ENCODE peak calls at places on chromosomes 5 and 9, in four cellular contexts. One of them, this sample, is unnamed.

GRCh38 chr9:94919376-94920098 is 193.0 kb downstream of the AOPEP start:
- DNase-seq in A549: peak
- DNase-seq in Peyer's patch: no peak
- DNase-seq in sigmoid colon: peak
- DNase-seq in this sample: peak

GRCh38 chr5:132802044-132802684 is 10.9 kb upstream of the SOWAHA start:
- DNase-seq in A549: no peak
- DNase-seq in Peyer's patch: no peak
- DNase-seq in sigmoid colon: no peak
- DNase-seq in this sample: no peak

GRCh38 chr9:78775211-78775610 is 478.3 kb downstream of the PSAT1 start:
- DNase-seq in sigmoid colon: no peak
- DNase-seq in Peyer's patch: no peak
- DNase-seq in A549: no peak
- DNase-seq in this sample: no peak

GRCh38 chr5:1930880-1931589 is 48.3 kb upstream of the IRX4 start:
- DNase-seq in A549: no peak
- DNase-seq in Peyer's patch: no peak
- DNase-seq in sigmoid colon: peak
- DNase-seq in this sample: peak

GRCh38 chr5:163770625-163771024 is 265.2 kb downstream of the MAT2B start:
- DNase-seq in A549: no peak
- DNase-seq in Peyer's patch: no peak
- DNase-seq in sigmoid colon: no peak
- DNase-seq in this sample: no peak

GRCh38 chr9:105259731-105260612 is 15.5 kb downstream of the SLC44A1 start:
- DNase-seq in Peyer's patch: no peak
- DNase-seq in A549: no peak
- DNase-seq in sigmoid colon: no peak
- DNase-seq in this sample: no peak

GRCh38 chr9:16673171-16673570 is 197.3 kb downstream of the BNC2 start:
- DNase-seq in sigmoid colon: no peak
- DNase-seq in Peyer's patch: no peak
- DNase-seq in A549: no peak
- DNase-seq in this sample: no peak

GRCh38 chr5:149561848-149562247 is 10.6 kb upstream of the CSNK1A1 start:
- DNase-seq in A549: peak
- DNase-seq in Peyer's patch: no peak
- DNase-seq in sigmoid colon: no peak
- DNase-seq in this sample: peak

GRCh38 chr5:32330126-32330971 is 17.6 kb upstream of the MTMR12 start:
- DNase-seq in A549: no peak
- DNase-seq in Peyer's patch: no peak
- DNase-seq in sigmoid colon: no peak
- DNase-seq in this sample: no peak

GRCh38 chr9:91758491-91758981 is 191.5 kb downstream of the ROR2 start:
- DNase-seq in A549: peak
- DNase-seq in sigmoid colon: peak
- DNase-seq in Peyer's patch: no peak
- DNase-seq in this sample: peak

GRCh38 chr9:33189331-33189731 is 22.2 kb upstream of the B4GALT1 start:
- DNase-seq in A549: no peak
- DNase-seq in sigmoid colon: no peak
- DNase-seq in Peyer's patch: no peak
- DNase-seq in this sample: no peak

GRCh38 chr5:53191766-53192165 is 82.2 kb upstream of the MOCS2 start:
- DNase-seq in sigmoid colon: no peak
- DNase-seq in Peyer's patch: no peak
- DNase-seq in A549: no peak
- DNase-seq in this sample: no peak

GRCh38 chr9:138033950-138034349 is 156.4 kb downstream of the CACNA1B start:
- DNase-seq in Peyer's patch: no peak
- DNase-seq in sigmoid colon: no peak
- DNase-seq in A549: no peak
- DNase-seq in this sample: no peak

GRCh38 chr9:122392284-122392683 is 21.5 kb downstream of the PTGS1 start:
- DNase-seq in A549: no peak
- DNase-seq in sigmoid colon: no peak
- DNase-seq in Peyer's patch: no peak
- DNase-seq in this sample: no peak

GRCh38 chr5:95973793-95974325 is 12.2 kb upstream of the ELL2 start:
- DNase-seq in A549: no peak
- DNase-seq in Peyer's patch: no peak
- DNase-seq in sigmoid colon: no peak
- DNase-seq in this sample: no peak

GRCh38 chr9:136010615-136011341 is 49.6 kb upstream of the UBAC1 start:
- DNase-seq in A549: no peak
- DNase-seq in Peyer's patch: no peak
- DNase-seq in sigmoid colon: peak
- DNase-seq in this sample: no peak

GRCh38 chr5:142981886-142982820 is 212.0 kb downstream of the ARHGAP26 start:
- DNase-seq in sigmoid colon: peak
- DNase-seq in Peyer's patch: peak
- DNase-seq in A549: no peak
- DNase-seq in this sample: peak

GRCh38 chr5:167294861-167295685 is 996.4 kb upstream of the WWC1 start:
- DNase-seq in A549: peak
- DNase-seq in Peyer's patch: peak
- DNase-seq in sigmoid colon: no peak
- DNase-seq in this sample: peak

GRCh38 chr5:87605663-87606062 is 192.9 kb upstream of the CCNH start:
- DNase-seq in sigmoid colon: no peak
- DNase-seq in Peyer's patch: no peak
- DNase-seq in A549: no peak
- DNase-seq in this sample: no peak

GRCh38 chr5:157665467-157666085 is 5.8 kb upstream of the C5orf52 start:
- DNase-seq in sigmoid colon: no peak
- DNase-seq in Peyer's patch: no peak
- DNase-seq in A549: peak
- DNase-seq in this sample: peak

GRCh38 chr9:6150483-6150882 is 65.1 kb upstream of the IL33 start:
- DNase-seq in sigmoid colon: no peak
- DNase-seq in Peyer's patch: no peak
- DNase-seq in A549: no peak
- DNase-seq in this sample: no peak

GRCh38 chr5:159586941-159587340 is 256.7 kb upstream of the IL12B start:
- DNase-seq in A549: no peak
- DNase-seq in Peyer's patch: no peak
- DNase-seq in sigmoid colon: no peak
- DNase-seq in this sample: no peak

GRCh38 chr9:135887585-135888050 is 19.7 kb downstream of the CAMSAP1 start:
- DNase-seq in Peyer's patch: no peak
- DNase-seq in sigmoid colon: no peak
- DNase-seq in A549: no peak
- DNase-seq in this sample: no peak

GRCh38 chr5:10596886-10597451 is 33.1 kb downstream of the ANKRD33B start:
- DNase-seq in Peyer's patch: no peak
- DNase-seq in sigmoid colon: no peak
- DNase-seq in A549: no peak
- DNase-seq in this sample: no peak

GRCh38 chr5:150081541-150082283 is 4.6 kb downstream of the CSF1R start:
- DNase-seq in Peyer's patch: peak
- DNase-seq in A549: no peak
- DNase-seq in sigmoid colon: peak
- DNase-seq in this sample: no peak

GRCh38 chr5:174535691-174536090 is 188.7 kb upstream of the MSX2 start:
- DNase-seq in A549: peak
- DNase-seq in Peyer's patch: no peak
- DNase-seq in sigmoid colon: no peak
- DNase-seq in this sample: peak

GRCh38 chr9:74526215-74526614 is 29.1 kb downstream of the RORB start:
- DNase-seq in Peyer's patch: no peak
- DNase-seq in sigmoid colon: no peak
- DNase-seq in A549: no peak
- DNase-seq in this sample: no peak

GRCh38 chr9:87007711-87008360 is 60.5 kb upstream of the GAS1 start:
- DNase-seq in sigmoid colon: no peak
- DNase-seq in A549: no peak
- DNase-seq in Peyer's patch: no peak
- DNase-seq in this sample: no peak

GRCh38 chr5:112417931-112418358 is 1.1 kb downstream of the EPB41L4A start:
- DNase-seq in sigmoid colon: no peak
- DNase-seq in Peyer's patch: peak
- DNase-seq in A549: no peak
- DNase-seq in this sample: peak

GRCh38 chr9:134296301-134297081 is 29.8 kb upstream of the RXRA start:
- DNase-seq in Peyer's patch: no peak
- DNase-seq in sigmoid colon: no peak
- DNase-seq in A549: no peak
- DNase-seq in this sample: no peak

GRCh38 chr9:114396558-114397218 is 8.9 kb upstream of the AKNA start:
- DNase-seq in Peyer's patch: no peak
- DNase-seq in A549: peak
- DNase-seq in sigmoid colon: peak
- DNase-seq in this sample: no peak

DNA sequence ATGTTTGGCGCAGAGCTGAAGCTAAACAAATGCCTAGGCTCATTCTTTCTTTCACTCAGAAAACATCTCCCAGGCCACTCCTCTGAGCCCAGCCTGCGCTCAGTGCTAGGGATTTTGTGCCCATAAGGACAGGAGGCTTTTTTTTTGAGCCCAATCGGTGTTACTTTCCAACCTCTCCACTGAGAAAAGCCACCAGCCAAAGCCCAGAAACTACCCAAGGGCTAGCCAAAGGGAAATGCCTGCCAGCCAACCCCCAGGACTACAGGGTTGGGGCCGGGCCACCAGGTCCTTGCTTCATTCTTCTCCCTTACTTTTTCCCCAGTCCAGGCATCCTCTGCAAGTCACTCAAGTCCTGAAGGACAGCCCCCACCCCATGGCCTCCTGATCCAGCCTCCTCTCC is 134.7 kb downstream of the PAX5 start:
- DNase-seq in A549: no peak
- DNase-seq in sigmoid colon: no peak
- DNase-seq in Peyer's patch: no peak
- DNase-seq in this sample: no peak
- H3K27ac ChIP-seq in A549: no peak
- H3K27ac ChIP-seq in sigmoid colon: no peak
- H3K27ac ChIP-seq in Peyer's patch: no peak
- H3K27ac ChIP-seq in this sample: no peak

GRCh38 chr5:168292783-168293696 is 1.6 kb downstream of the WWC1 start:
- DNase-seq in Peyer's patch: no peak
- DNase-seq in A549: no peak
- DNase-seq in sigmoid colon: no peak
- DNase-seq in this sample: peak

GRCh38 chr5:168291961-168292782 is 727 bp downstream of the WWC1 start:
- DNase-seq in Peyer's patch: peak
- DNase-seq in sigmoid colon: no peak
- DNase-seq in A549: no peak
- DNase-seq in this sample: peak

GRCh38 chr5:168298949-168299348 is 7.5 kb downstream of the WWC1 start:
- DNase-seq in Peyer's patch: no peak
- DNase-seq in sigmoid colon: no peak
- DNase-seq in A549: no peak
- DNase-seq in this sample: no peak

GRCh38 chr5:168296687-168297086 is 5.2 kb downstream of the WWC1 start:
- DNase-seq in sigmoid colon: no peak
- DNase-seq in A549: no peak
- DNase-seq in Peyer's patch: no peak
- DNase-seq in this sample: no peak

GRCh38 chr5:168295574-168296201 is 4.2 kb downstream of the WWC1 start:
- DNase-seq in sigmoid colon: no peak
- DNase-seq in A549: peak
- DNase-seq in Peyer's patch: no peak
- DNase-seq in this sample: peak
- TF ChIP-seq CTCF in sigmoid colon: peak
- TF ChIP-seq CTCF in A549: peak
- TF ChIP-seq CTCF in Peyer's patch: no peak
- TF ChIP-seq CTCF in this sample: no peak

DNA sequence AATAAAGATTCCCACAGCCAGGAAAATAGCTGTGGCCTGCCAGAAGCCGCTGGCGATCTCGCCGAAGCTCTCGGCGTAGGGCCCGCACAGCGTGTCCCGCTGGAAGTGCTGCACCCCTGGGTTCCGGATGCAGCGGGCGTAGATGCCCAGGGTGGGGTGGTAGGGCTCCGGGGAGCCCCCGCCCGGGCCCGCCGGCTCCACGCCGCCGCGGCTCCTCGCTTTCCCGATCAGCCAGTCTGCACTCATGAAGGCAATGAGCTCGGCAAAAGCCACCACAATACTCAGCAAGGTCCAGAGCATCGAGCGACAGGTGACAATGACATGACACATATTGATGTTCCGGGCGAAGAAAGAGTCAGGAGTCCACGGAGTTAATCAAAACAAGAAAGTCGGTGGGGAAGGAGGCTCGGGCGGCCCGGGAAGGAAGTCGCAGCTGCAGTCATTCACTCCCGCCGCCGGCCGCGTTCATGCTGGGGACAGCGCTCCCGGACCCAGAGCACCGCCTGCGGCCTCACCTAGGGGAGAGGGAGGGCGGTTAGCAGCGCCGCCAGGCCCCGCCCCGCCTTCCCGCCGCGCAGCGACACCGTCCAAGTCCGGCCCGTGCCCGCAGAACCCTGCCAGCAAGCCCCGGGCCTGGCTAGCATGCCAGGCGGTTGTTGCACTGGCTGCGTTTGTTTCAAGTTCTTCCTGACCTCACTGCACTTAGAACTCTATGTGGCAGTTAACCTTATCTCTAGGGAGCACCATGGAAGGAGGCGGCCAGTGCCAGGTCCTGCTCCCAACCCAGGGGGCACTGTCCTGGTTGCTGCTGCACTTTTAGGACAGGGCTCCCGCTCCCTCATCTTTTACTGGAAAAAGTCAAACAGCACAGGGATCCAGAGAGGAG is 138.4 kb downstream of the LHFPL2 start:
- DNase-seq in A549: no peak
- DNase-seq in Peyer's patch: peak
- DNase-seq in sigmoid colon: peak
- DNase-seq in this sample: no peak
- H3K27ac ChIP-seq in A549: no peak
- H3K27ac ChIP-seq in Peyer's patch: peak
- H3K27ac ChIP-seq in sigmoid colon: peak
- H3K27ac ChIP-seq in this sample: peak

GRCh38 chr9:90141723-90142122 is 500.9 kb downstream of the DIRAS2 start:
- DNase-seq in Peyer's patch: no peak
- DNase-seq in sigmoid colon: no peak
- DNase-seq in A549: peak
- DNase-seq in this sample: peak

GRCh38 chr9:90137824-90138223 is 504.8 kb downstream of the DIRAS2 start:
- DNase-seq in A549: no peak
- DNase-seq in Peyer's patch: no peak
- DNase-seq in sigmoid colon: no peak
- DNase-seq in this sample: no peak

GRCh38 chr9:90140131-90140818 is 502.3 kb downstream of the DIRAS2 start:
- DNase-seq in A549: no peak
- DNase-seq in sigmoid colon: no peak
- DNase-seq in Peyer's patch: no peak
- DNase-seq in this sample: no peak

GRCh38 chr9:90142580-90142979 is 500.0 kb downstream of the DIRAS2 start:
- DNase-seq in Peyer's patch: no peak
- DNase-seq in sigmoid colon: no peak
- DNase-seq in A549: peak
- DNase-seq in this sample: peak
- TF ChIP-seq CTCF in Peyer's patch: peak
- TF ChIP-seq CTCF in sigmoid colon: peak
- TF ChIP-seq CTCF in A549: peak
- TF ChIP-seq CTCF in this sample: peak

This sample was measured in RWPE1.